ENCODE peak calls at places on chromosomes 3 and 15, in seven cellular contexts. T is IMR-90, R is A549, U is transverse colon, F is body of pancreas, A is stomach, D is vagina. G is an unnamed sample. For H3K4me1, the result is how much of the 10 kb centered on the place peaks cover.

GRCh38 chr3:152857082-152857481 is 22.2 kb downstream of the P2RY1 start:
- DNase-seq in T (no peak), R (no peak), U (no peak), F (no peak), A (no peak), D (no peak), G (no peak)

GRCh38 chr15:39719109-39719508 is 63.5 kb downstream of the FSIP1 start:
- DNase-seq in T (no peak), R (no peak), U (no peak), F (no peak), A (no peak), D (no peak), G (no peak)

GRCh38 chr3:46993292-46993691 is 13.8 kb downstream of the NBEAL2 start:
- DNase-seq in T (no peak), R (no peak), U (no peak), F (no peak), A (no peak), D (no peak), G (no peak)

GRCh38 chr3:15486020-15486419 is 35.5 kb downstream of the COLQ start:
- DNase-seq in T (no peak), R (no peak), U (no peak), F (no peak), A (no peak), D (no peak), G (no peak)

GRCh38 chr3:169122407-169122806 is 541.1 kb downstream of the MECOM start:
- DNase-seq in T (no peak), R (no peak), U (no peak), F (no peak), A (no peak), D (no peak), G (no peak)

GRCh38 chr3:69426905-69427304 is 41.0 kb upstream of the FRMD4B start:
- DNase-seq in T (no peak), R (no peak), U (no peak), F (no peak), A (no peak), D (no peak), G (no peak)

GRCh38 chr3:185716436-185717090 is 108.3 kb downstream of the IGF2BP2 start:
- DNase-seq in T (no peak), R (no peak), U (peak), F (no peak), A (no peak), D (no peak), G (no peak)

GRCh38 chr3:48395714-48396113 is 23.7 kb downstream of the FBXW12 start:
- DNase-seq in T (no peak), R (no peak), U (no peak), F (no peak), A (no peak), D (no peak), G (no peak)

GRCh38 chr15:69578792-69579587 is 126.4 kb downstream of the RPLP1 start:
- DNase-seq in T (no peak), R (no peak), U (peak), F (peak), A (peak), D (no peak), G (peak)

GRCh38 chr3:6262035-6262434 is 598.9 kb upstream of the GRM7 start:
- DNase-seq in T (no peak), R (no peak), U (no peak), F (peak), A (no peak), D (no peak), G (no peak)

GRCh38 chr3:452221-452620 is 255.7 kb downstream of the CHL1 start:
- DNase-seq in T (no peak), R (no peak), U (no peak), F (no peak), A (no peak), D (no peak), G (no peak)

GRCh38 chr3:45795882-45796765 is at the start of gene SLC6A20:
- DNase-seq in T (no peak), R (no peak), U (peak), F (peak), A (peak), D (peak), G (no peak)

GRCh38 chr3:151278223-151278622 is at the start of gene P2RY14:
- DNase-seq in T (no peak), R (no peak), U (no peak), F (no peak), A (no peak), D (no peak), G (no peak)

GRCh38 chr3:108862865-108863798 is 40.5 kb downstream of the TRAT1 start:
- DNase-seq in T (peak), R (peak), U (no peak), F (no peak), A (no peak), D (no peak), G (no peak)

GRCh38 chr15:90760661-90761232 is 43.6 kb downstream of the BLM start:
- DNase-seq in T (no peak), R (no peak), U (no peak), F (no peak), A (no peak), D (no peak), G (no peak)

GRCh38 chr3:24195504-24196230 is 250.6 kb downstream of the NR1D2 start:
- DNase-seq in T (no peak), R (no peak), U (no peak), F (no peak), A (no peak), D (no peak), G (no peak)

GRCh38 chr15:29322407-29322806 is 52.8 kb upstream of the NSMCE3 start:
- DNase-seq in T (peak), R (no peak), U (no peak), F (no peak), A (no peak), D (no peak), G (no peak)

GRCh38 chr3:34260266-34260990 is 462.0 kb downstream of the PDCD6IP start:
- DNase-seq in T (peak), R (peak), U (peak), F (peak), A (peak), D (no peak), G (no peak)

GRCh38 chr15:70495988-70496387 is 267.4 kb downstream of the UACA start:
- DNase-seq in T (no peak), R (no peak), U (no peak), F (no peak), A (no peak), D (no peak), G (no peak)

GRCh38 chr15:52784799-52785671 is 5.1 kb downstream of the ONECUT1 start:
- DNase-seq in T (no peak), R (no peak), U (no peak), F (peak), A (no peak), D (no peak), G (peak)

GRCh38 chr3:11661827-11662226 is 18.1 kb upstream of the VGLL4 start:
- DNase-seq in T (peak), R (no peak), U (no peak), F (peak), A (no peak), D (no peak), G (no peak)

GRCh38 chr3:14640157-14640562 is 11.4 kb upstream of the CCDC174 start:
- DNase-seq in T (peak), R (peak), U (no peak), F (peak), A (no peak), D (no peak), G (no peak)

GRCh38 chr3:189298469-189299375 is 127.0 kb downstream of the TPRG1 start:
- DNase-seq in T (no peak), R (no peak), U (no peak), F (no peak), A (no peak), D (no peak), G (no peak)

GRCh38 chr3:115108614-115109013 is 38.5 kb downstream of the ZBTB20 start:
- DNase-seq in T (no peak), R (no peak), U (no peak), F (no peak), A (no peak), D (no peak), G (no peak)

GRCh38 chr15:59952960-59953359 is 51.2 kb upstream of the FOXB1 start:
- DNase-seq in T (no peak), R (no peak), U (no peak), F (no peak), A (no peak), D (no peak), G (no peak)

GRCh38 chr3:196501316-196502064 is 2.1 kb downstream of the RNF168 start:
- DNase-seq in T (peak), R (no peak), U (peak), F (no peak), A (no peak), D (no peak), G (no peak)

GRCh38 chr15:48861813-48862431 is 16.0 kb upstream of the EID1 start:
- DNase-seq in T (peak), R (peak), U (peak), F (peak), A (no peak), D (no peak), G (no peak)

GRCh38 chr3:38646630-38647029 is 2.9 kb downstream of the SCN5A start:
- DNase-seq in T (peak), R (peak), U (no peak), F (no peak), A (no peak), D (no peak), G (no peak)

GRCh38 chr15:85804481-85805165 is 9.9 kb upstream of the KLHL25 start:
- DNase-seq in T (no peak), R (no peak), U (no peak), F (no peak), A (no peak), D (no peak), G (no peak)

GRCh38 chr3:185503467-185503975 is 4.7 kb upstream of the TMEM41A start:
- DNase-seq in T (no peak), R (no peak), U (peak), F (peak), A (peak), D (no peak), G (no peak)

GRCh38 chr15:37093480-37094410 is 6.6 kb downstream of the MEIS2 start:
- DNase-seq in T (peak), R (no peak), U (no peak), F (no peak), A (no peak), D (no peak), G (no peak)
- H3K4me3 ChIP-seq in T (no peak), R (no peak), U (no peak), F (no peak), A (peak), D (no peak), G (no peak)

GRCh38 chr15:77630956-77631789 is 1.5 kb downstream of the LINGO1 start:
- DNase-seq in T (no peak), R (no peak), U (peak), F (peak), A (no peak), D (no peak), G (no peak)
- H3K4me1 ChIP-seq in T (under half), R (under half), U (under half), F (under half), A (under half), D (under half), G (under half)

GRCh38 chr3:127037423-127037841 is 54.5 kb downstream of the PLXNA1 start:
- DNase-seq in T (no peak), R (no peak), U (peak), F (peak), A (peak), D (no peak), G (no peak)
- TF ChIP-seq POLR2A in T (no peak), R (no peak), U (no peak), F (no peak), A (no peak), D (no peak), G (no peak)

GRCh38 chr3:149653136-149653535 is 4.7 kb downstream of the WWTR1 start:
- DNase-seq in T (no peak), R (no peak), U (no peak), F (no peak), A (no peak), D (no peak), G (no peak)
- H3K4me3 ChIP-seq in T (no peak), R (no peak), U (no peak), F (no peak), A (peak), D (no peak), G (no peak)

GRCh38 chr3:122094125-122094524 is 39.0 kb downstream of the CD86 start:
- DNase-seq in T (no peak), R (no peak), U (no peak), F (no peak), A (no peak), D (no peak), G (no peak)
- H3K4me1 ChIP-seq in T (under half), R (under half), U (under half), F (under half), A (under half), D (under half), G (under half)

GRCh38 chr3:32106132-32106928 is at the start of gene GPD1L:
- DNase-seq in T (peak), R (peak), U (peak), F (peak), A (peak), D (peak), G (peak)
- TF ChIP-seq POLR2A in T (no peak), R (peak), U (peak), F (peak), A (no peak), D (no peak), G (no peak)

DNA sequence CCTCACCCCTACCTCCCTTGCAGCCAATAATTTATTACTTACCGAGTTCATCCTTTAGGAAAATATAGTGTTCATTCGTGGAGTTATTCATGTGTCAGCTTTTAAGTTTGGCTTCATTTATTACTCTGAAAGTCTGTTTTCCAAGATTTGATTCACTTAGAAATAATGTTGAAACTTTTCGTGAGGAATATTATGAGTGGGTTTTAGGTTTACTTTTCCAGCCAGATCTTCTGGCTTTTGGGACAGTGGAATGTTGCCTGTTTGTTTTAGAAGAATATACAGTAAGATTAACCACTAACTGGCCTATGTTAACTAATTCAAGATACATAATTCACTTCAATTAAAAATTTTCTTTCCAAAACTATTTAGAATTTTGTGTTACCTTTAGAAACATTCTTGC is 160.9 kb upstream of the CGNL1 start:
- DNase-seq in T (peak), R (no peak), U (no peak), F (no peak), A (no peak), D (no peak), G (no peak)
- H3K4me3 ChIP-seq in T (no peak), R (no peak), U (no peak), F (no peak), A (no peak), D (no peak), G (no peak)

GRCh38 chr3:187954486-187955075 is 199.4 kb upstream of the LPP start:
- DNase-seq in T (peak), R (peak), U (no peak), F (no peak), A (no peak), D (no peak), G (no peak)
- H3K4me1 ChIP-seq in T (under half), R (under half), U (under half), F (under half), A (under half), D (under half), G (half or more)

DNA sequence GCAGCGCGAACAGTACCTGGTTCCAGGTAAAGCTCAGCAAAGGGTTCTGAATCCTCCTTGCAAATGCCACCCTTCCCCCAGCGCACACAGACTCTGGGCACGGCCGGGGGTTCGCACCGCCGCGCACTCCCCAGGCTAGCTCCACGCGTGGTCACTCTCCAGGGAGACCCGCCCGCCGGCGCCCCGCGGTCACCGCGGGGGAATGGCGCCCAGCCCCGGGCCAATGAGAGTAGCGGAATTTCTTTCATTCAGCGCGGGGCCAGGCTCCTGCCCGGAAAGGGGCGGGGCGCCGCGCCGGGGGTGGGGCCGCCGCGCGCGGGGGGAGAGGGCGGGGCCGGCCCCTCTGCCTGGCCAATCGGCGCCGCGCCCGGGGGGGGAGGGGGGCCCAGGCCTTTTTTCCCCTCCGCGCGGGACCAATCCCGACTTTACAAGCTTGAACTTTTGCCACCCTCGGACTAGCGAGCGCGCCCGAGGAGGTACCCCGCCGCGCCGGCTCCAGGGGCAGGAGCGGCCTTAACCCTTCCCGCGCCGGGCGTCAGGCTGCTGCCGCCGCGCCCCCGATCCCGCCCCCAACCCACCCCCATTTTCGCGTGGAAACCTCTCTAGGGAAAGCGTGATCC is 1.1 kb upstream of the SMAD6 start:
- DNase-seq in T (peak), R (peak), U (peak), F (peak), A (peak), D (no peak), G (peak)
- TF ChIP-seq POLR2A in T (no peak), R (peak), U (no peak), F (peak), A (no peak), D (no peak), G (peak)

GRCh38 chr3:58948018-58948417 is 101.8 kb downstream of the CFAP20DC start:
- DNase-seq in T (no peak), R (no peak), U (no peak), F (no peak), A (no peak), D (no peak), G (no peak)
- H3K4me3 ChIP-seq in T (no peak), R (no peak), U (no peak), F (no peak), A (no peak), D (no peak), G (no peak)

G was measured in right lobe of liver.